ENCODE peak calls at places on chromosomes 1 and 21, in five cellular contexts. E is fibroblast of mammary gland, S is ovary, Q is A549, Z is epithelial cell of esophagus. K is an unnamed sample.

GRCh38 chr1:90402893-90403849 is 313.9 kb downstream of the BARHL2 start:
- DNase-seq in E (peak), S (no peak), Q (peak), Z (peak), K (peak)

GRCh38 chr1:90114521-90115141 is 119.7 kb downstream of the ZNF326 start:
- DNase-seq in E (peak), S (no peak), Q (peak), Z (peak), K (peak)

GRCh38 chr1:1337793-1338147 is 6.7 kb downstream of the TAS1R3 start:
- DNase-seq in E (no peak), S (no peak), Q (no peak), Z (peak), K (no peak)

GRCh38 chr1:187476671-187477070 is 647.9 kb downstream of the PLA2G4A start:
- DNase-seq in E (peak), S (no peak), Q (no peak), Z (peak), K (peak)

GRCh38 chr1:240998024-240998423 is 359.0 kb downstream of the RGS7 start:
- DNase-seq in E (peak), S (no peak), Q (no peak), Z (no peak), K (peak)

GRCh38 chr1:117612517-117613248 is 6.8 kb downstream of the TENT5C start:
- DNase-seq in E (peak), S (no peak), Q (peak), Z (peak), K (peak)

GRCh38 chr1:219310181-219310728 is 136.6 kb downstream of the LYPLAL1 start:
- DNase-seq in E (no peak), S (no peak), Q (no peak), Z (no peak), K (peak)

GRCh38 chr21:44858291-44858690 is 15.2 kb downstream of the PTTG1IP start:
- DNase-seq in E (no peak), S (no peak), Q (no peak), Z (peak), K (no peak)

GRCh38 chr1:156666862-156667609 is 10.2 kb downstream of the NES start:
- DNase-seq in E (no peak), S (no peak), Q (no peak), Z (no peak), K (no peak)

GRCh38 chr1:206770531-206771352 is at the start of gene IL19:
- DNase-seq in E (peak), S (no peak), Q (no peak), Z (peak), K (peak)

GRCh38 chr1:211654838-211655787 is 20.3 kb downstream of the NEK2 start:
- DNase-seq in E (peak), S (peak), Q (peak), Z (peak), K (peak)

GRCh38 chr1:223726380-223727001 is 14.2 kb downstream of the CAPN2 start:
- DNase-seq in E (peak), S (peak), Q (peak), Z (peak), K (peak)

GRCh38 chr21:14736162-14736561 is 190.0 kb upstream of the SAMSN1 start:
- DNase-seq in E (no peak), S (no peak), Q (no peak), Z (no peak), K (no peak)

GRCh38 chr1:71587961-71588360 is 507.1 kb upstream of the ZRANB2 start:
- DNase-seq in E (peak), S (no peak), Q (no peak), Z (peak), K (peak)

DNA sequence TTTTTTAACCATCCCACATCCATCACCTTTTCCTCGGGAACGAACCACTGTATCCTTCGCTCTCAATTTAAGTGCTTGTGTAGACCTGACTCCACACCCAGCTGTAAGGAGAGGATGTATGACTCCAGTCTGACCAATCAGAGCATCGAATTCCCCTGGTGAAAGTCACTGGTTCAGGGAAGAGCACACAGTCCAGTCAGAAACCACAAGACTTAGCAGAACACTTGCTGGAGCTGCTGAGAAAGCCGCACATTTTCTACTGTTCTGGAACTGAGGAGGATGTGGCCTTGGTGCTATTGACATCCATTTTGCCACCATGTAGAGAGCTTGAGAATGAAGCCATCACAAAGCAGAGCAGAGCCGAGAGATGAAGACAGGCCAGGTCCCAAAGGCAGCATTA is 59.9 kb upstream of the CNN3 start:
- DNase-seq in E (peak), S (no peak), Q (no peak), Z (peak), K (peak)
- H3K4me3 ChIP-seq in E (no peak), S (no peak), Q (no peak), Z (no peak), K (no peak)

GRCh38 chr1:39959651-39960333 is 4.8 kb downstream of the MFSD2A start:
- DNase-seq in E (no peak), S (no peak), Q (no peak), Z (no peak), K (no peak)
- H3K4me3 ChIP-seq in E (no peak), S (no peak), Q (no peak), Z (peak), K (no peak)

GRCh38 chr1:28509705-28510349 is 4.0 kb downstream of the RCC1 start:
- DNase-seq in E (peak), S (no peak), Q (no peak), Z (no peak), K (peak)
- H3K4me3 ChIP-seq in E (peak), S (no peak), Q (peak), Z (peak), K (peak)

GRCh38 chr1:30405081-30405480 is 318.3 kb downstream of the MATN1 start:
- DNase-seq in E (no peak), S (no peak), Q (no peak), Z (no peak), K (no peak)

GRCh38 chr1:30404341-30404740 is 319.0 kb downstream of the MATN1 start:
- DNase-seq in E (no peak), S (no peak), Q (no peak), Z (no peak), K (no peak)

GRCh38 chr1:30403732-30404131 is 319.7 kb downstream of the MATN1 start:
- DNase-seq in E (no peak), S (no peak), Q (no peak), Z (no peak), K (no peak)

GRCh38 chr1:30402031-30402430 is 321.4 kb downstream of the MATN1 start:
- DNase-seq in E (no peak), S (no peak), Q (no peak), Z (no peak), K (no peak)

DNA sequence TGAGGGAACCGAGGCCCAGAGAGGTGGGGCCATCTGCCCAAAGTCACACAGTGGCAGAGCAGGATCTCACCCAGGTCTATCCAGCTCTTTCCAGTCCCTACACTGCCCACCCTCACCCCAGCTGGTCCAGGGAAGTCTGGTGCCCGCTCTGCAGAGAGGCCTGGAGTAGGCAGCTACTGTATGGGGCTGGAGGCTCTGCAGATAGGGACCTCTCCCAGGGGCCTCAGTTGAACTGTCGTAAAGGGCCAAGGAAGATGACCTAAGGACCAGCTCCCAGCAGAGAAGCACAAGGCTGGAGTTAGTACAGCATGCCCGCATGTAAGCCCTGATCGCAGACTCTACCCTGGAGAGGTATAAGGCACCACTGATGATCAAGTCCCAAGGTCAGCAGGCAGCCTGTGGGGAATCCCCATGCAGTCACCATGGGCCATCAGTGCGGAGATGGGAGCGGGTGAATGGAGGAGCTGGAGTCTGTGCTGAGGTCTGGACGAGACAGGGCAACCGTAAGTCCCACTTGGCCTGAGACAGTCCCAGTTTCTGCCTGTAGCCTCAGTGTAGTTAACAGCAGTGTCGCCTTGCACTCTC is 320.2 kb downstream of the MATN1 start:
- DNase-seq in E (no peak), S (no peak), Q (no peak), Z (no peak), K (no peak)
- H3K4me3 ChIP-seq in E (no peak), S (no peak), Q (no peak), Z (no peak), K (no peak)

DNA sequence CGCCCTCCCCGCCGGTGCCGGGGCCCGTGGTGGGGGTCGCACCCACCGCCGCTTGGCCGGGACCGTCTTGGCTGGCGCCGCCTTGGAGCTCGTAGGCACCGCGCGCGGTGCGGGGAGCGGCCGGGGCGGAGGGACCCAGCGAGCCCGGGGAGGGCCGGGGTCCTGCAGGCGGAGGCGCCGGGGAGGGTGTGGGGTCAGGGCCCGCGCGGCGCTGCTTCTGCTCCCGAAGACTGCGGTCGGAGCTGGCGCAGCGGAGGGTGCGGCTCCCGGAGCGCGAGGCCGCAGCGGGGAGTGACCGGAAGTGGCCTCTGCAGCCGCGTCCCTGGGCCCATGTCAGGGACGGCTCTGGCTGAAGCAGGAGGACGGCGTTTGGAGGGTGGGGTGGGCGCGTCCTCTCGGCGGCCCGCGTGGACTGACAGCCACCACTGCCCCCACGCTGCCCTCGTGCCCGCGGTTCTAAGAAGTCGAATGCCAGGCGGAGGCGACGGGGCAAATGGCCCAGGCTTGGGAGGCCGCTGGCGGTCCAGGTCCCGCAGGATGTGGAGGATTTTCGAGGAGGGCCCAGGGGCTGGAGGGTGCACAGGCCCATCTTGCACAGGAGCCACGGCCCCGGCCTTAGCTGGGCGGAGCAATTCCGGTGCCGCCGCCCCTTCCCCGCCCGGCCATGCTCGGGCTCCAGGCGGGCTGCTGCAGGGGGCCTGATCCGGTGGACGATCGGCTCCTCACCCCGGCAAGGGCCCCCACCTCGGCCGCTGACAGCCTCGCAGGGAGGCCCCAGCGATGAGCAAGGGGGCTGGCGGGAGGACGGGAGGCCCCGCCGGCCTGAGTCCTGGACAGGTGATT is 7.7 kb upstream of the ZNF669 start:
- DNase-seq in E (peak), S (peak), Q (peak), Z (no peak), K (peak)
- H3K4me3 ChIP-seq in E (peak), S (peak), Q (peak), Z (peak), K (peak)

DNA sequence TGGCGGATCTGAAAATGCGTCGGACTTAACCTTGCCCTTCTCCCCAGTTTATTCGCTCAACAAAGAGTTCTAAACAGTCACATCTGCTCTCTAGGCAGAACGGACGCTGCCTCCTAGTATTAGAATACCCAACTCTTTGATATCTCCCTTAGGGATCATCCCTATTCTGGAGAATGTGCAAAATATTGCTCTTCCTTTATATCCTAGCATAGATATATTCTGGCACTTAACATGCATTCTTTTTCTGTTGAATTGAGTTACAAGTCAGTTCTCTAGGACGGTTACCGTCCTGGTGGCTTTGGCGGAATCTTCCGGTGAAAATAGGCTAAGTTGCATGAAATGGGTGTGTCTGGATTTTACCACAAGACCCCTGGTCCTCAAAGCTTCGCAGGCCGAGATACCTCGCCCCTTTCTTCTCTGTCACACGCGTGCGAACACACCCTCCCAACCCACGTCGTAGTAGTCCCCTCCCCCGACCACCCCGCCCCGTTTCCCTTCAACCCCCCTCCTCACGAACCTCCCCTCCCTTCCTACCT is 494 bp upstream of the DNAJC6 start:
- DNase-seq in E (no peak), S (no peak), Q (no peak), Z (no peak), K (no peak)
- H3K4me3 ChIP-seq in E (no peak), S (no peak), Q (peak), Z (peak), K (peak)

GRCh38 chr1:116557323-116557878 is 13.4 kb downstream of the CD58 start:
- DNase-seq in E (no peak), S (no peak), Q (no peak), Z (no peak), K (no peak)

GRCh38 chr1:116559304-116559761 is 11.5 kb downstream of the CD58 start:
- DNase-seq in E (no peak), S (no peak), Q (no peak), Z (no peak), K (no peak)

GRCh38 chr1:116558140-116558549 is 12.7 kb downstream of the CD58 start:
- DNase-seq in E (no peak), S (no peak), Q (no peak), Z (no peak), K (no peak)

GRCh38 chr1:116554924-116555323 is 15.9 kb downstream of the CD58 start:
- DNase-seq in E (no peak), S (no peak), Q (no peak), Z (no peak), K (no peak)

GRCh38 chr1:116556289-116557006 is 14.4 kb downstream of the CD58 start:
- DNase-seq in E (peak), S (no peak), Q (no peak), Z (peak), K (peak)
- H3K4me3 ChIP-seq in E (no peak), S (no peak), Q (no peak), Z (no peak), K (no peak)

GRCh38 chr1:208527197-208527596 is 283.0 kb upstream of the PLXNA2 start:
- DNase-seq in E (no peak), S (no peak), Q (no peak), Z (no peak), K (no peak)
- H3K4me3 ChIP-seq in E (no peak), S (no peak), Q (no peak), Z (no peak), K (no peak)

DNA sequence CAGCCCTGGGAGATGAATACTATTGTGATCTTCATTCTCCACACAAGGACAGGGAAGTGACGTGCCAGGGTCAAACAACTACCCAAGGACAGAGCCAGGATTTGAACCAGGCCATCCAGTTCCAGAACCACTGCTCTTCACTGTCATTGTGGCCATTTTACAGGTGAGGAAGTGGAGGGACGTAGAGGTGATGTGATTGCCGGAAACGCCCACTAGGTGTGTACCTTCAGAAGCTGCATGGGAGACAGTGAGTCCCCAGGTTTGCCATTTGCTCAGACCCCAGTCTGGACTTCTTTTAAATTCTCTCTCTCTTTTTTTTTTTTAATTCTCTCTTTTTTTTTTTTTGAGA is 207.6 kb upstream of the TMEM51 start:
- DNase-seq in E (no peak), S (no peak), Q (no peak), Z (no peak), K (no peak)
- H3K4me3 ChIP-seq in E (peak), S (no peak), Q (no peak), Z (no peak), K (peak)

GRCh38 chr1:228213917-228214808 is 6.3 kb downstream of the OBSCN start:
- DNase-seq in E (no peak), S (peak), Q (no peak), Z (peak), K (no peak)

GRCh38 chr1:228211871-228212414 is 4.1 kb downstream of the OBSCN start:
- DNase-seq in E (no peak), S (no peak), Q (no peak), Z (no peak), K (no peak)

GRCh38 chr1:228214921-228215662 is 7.2 kb downstream of the OBSCN start:
- DNase-seq in E (no peak), S (no peak), Q (no peak), Z (no peak), K (no peak)

GRCh38 chr1:228212415-228212965 is 4.6 kb downstream of the OBSCN start:
- DNase-seq in E (no peak), S (no peak), Q (no peak), Z (peak), K (no peak)

DNA sequence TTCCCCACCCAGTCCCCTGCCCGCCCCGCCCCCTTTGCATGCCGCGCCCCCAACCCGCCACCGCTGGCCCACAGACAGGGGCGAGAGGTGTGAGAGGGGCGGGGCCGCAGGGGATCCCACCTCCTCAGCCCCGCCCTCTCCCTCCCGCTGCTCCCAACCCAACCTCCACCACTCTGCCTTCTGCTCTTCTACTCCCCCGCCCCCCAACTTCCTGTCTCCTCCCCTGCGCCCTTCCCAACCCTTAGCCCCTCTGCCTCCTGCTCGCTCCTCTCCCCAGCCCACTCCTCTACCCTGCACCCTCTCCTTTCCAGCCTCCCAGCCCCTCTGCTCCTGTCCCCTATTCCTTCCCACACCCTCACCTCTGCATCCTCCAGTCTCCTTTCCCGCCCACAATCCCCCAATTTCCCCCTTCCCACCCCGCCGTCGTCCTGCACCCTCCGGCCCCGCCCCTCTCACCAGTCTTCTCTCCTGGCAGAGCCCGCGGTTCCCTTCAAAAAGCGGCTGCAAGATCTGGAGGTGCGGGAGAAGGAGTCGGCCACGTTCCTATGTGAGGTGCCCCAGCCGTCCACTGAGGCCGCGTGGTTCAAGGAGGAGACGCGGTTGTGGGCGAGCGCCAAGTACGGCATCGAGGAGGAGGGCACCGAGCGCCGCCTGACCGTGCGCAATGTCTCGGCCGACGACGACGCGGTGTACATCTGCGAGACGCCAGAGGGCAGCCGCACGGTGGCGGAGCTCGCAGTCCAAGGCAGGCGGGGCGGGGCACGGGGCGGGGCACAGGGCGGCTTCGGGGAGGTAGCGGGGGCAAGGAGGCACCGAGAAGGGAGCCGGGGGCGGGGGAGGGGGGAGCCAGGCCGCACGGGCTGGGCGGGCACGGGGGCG is 5.4 kb downstream of the OBSCN start:
- DNase-seq in E (peak), S (peak), Q (peak), Z (peak), K (peak)
- H3K4me3 ChIP-seq in E (peak), S (peak), Q (peak), Z (peak), K (peak)

K was measured in astrocyte of the spinal cord.